ENCODE peak calls at places on chromosomes 16 and 17, in four cellular contexts. S is gastrocnemius medialis; L is stimulated activated CD8-positive, alpha-beta memory T cell treated with anti-CD3 and anti-CD28 coated beads, Interleukin-4, amount 100 ng/mL, for 4 hours; V is posterior cingulate gyrus. U is an unnamed sample.

GRCh38 chr17:58059141-58059540 is 24.1 kb upstream of the DYNLL2 start:
- DNase-seq in V (no peak), S (no peak), L (no peak), U (no peak)

GRCh38 chr17:27832851-27833250 is 32.5 kb upstream of the NOS2 start:
- DNase-seq in V (no peak), S (no peak), L (no peak), U (no peak)

GRCh38 chr17:46929413-46929812 is 6.5 kb downstream of the GOSR2 start:
- DNase-seq in V (no peak), S (no peak), L (no peak), U (no peak)

GRCh38 chr17:16415031-16415924 is at the start of gene TRPV2:
- DNase-seq in L (peak), V (no peak), S (no peak), U (no peak)

GRCh38 chr16:27253526-27253930 is 15.0 kb downstream of the NSMCE1 start:
- DNase-seq in S (no peak), V (no peak), L (no peak), U (no peak)

GRCh38 chr16:2842340-2843000 is 12.4 kb downstream of the ZG16B start:
- DNase-seq in V (peak), S (no peak), L (peak), U (peak)

GRCh38 chr16:67441289-67441753 is 10.4 kb downstream of the HSD11B2 start:
- DNase-seq in V (peak), S (no peak), L (no peak), U (peak)

GRCh38 chr17:1969712-1970111 is 55.4 kb downstream of the RTN4RL1 start:
- DNase-seq in L (no peak), V (no peak), S (no peak), U (no peak)

GRCh38 chr17:43720311-43721060 is 38.1 kb downstream of the SOST start:
- DNase-seq in S (peak), L (peak), V (peak), U (peak)

GRCh38 chr17:76550712-76551615 is 11.1 kb downstream of the PRCD start:
- DNase-seq in L (no peak), V (no peak), S (no peak), U (no peak)

GRCh38 chr17:57938061-57938502 is 17.1 kb downstream of the CUEDC1 start:
- DNase-seq in S (no peak), L (no peak), V (no peak), U (no peak)

GRCh38 chr16:68707341-68708152 is 29.5 kb upstream of the CDH1 start:
- DNase-seq in S (no peak), L (no peak), V (no peak), U (no peak)

GRCh38 chr16:76428858-76429257 is 151.7 kb downstream of the CNTNAP4 start:
- DNase-seq in L (no peak), S (no peak), V (no peak), U (no peak)

GRCh38 chr16:73563709-73564108 is 515.8 kb upstream of the ZFHX3 start:
- DNase-seq in V (no peak), S (no peak), L (no peak), U (no peak)

GRCh38 chr17:78032166-78032565 is 73.7 kb downstream of the TNRC6C start:
- DNase-seq in V (no peak), L (no peak), S (no peak), U (no peak)

GRCh38 chr17:65371702-65372101 is 189.7 kb downstream of the AXIN2 start:
- DNase-seq in L (no peak), V (no peak), S (no peak), U (no peak)

GRCh38 chr17:39719563-39719962 is 10.8 kb downstream of the MIEN1 start:
- DNase-seq in S (no peak), V (no peak), L (no peak), U (no peak)

GRCh38 chr17:17320911-17321220 is 17.7 kb downstream of the NT5M start:
- DNase-seq in S (no peak), L (no peak), V (no peak), U (no peak)

GRCh38 chr17:36761203-36761945 is 160.0 kb downstream of the MRM1 start:
- DNase-seq in S (no peak), V (no peak), L (no peak), U (no peak)

GRCh38 chr17:55990332-55991006 is 162.8 kb upstream of the ANKFN1 start:
- DNase-seq in S (no peak), V (no peak), L (no peak), U (no peak)

GRCh38 chr16:23945243-23945642 is 109.5 kb downstream of the PRKCB start:
- DNase-seq in L (no peak), S (no peak), V (no peak), U (no peak)

GRCh38 chr16:81440888-81441663 is 3.5 kb upstream of the CMIP start:
- DNase-seq in V (no peak), S (no peak), L (no peak), U (no peak)

GRCh38 chr17:28900986-28901726 is 1.7 kb downstream of the DHRS13 start:
- DNase-seq in S (no peak), L (no peak), V (no peak), U (no peak)

GRCh38 chr16:3754304-3754703 is 37.0 kb upstream of the TRAP1 start:
- DNase-seq in S (no peak), L (no peak), V (no peak), U (no peak)

GRCh38 chr17:38861399-38861843 is 7.9 kb upstream of the RPL23 start:
- DNase-seq in V (no peak), L (no peak), S (no peak), U (no peak)

GRCh38 chr17:731943-732787 is at the start of gene TLCD3A:
- DNase-seq in V (peak), L (peak), S (peak), U (peak)